ENCODE peak calls at places on chromosomes 5 and 9, in eight cellular contexts. R is WTC11, K is colonic mucosa, Y is endodermal cell, Q is psoas muscle, I is WERI-Rb-1, H is esophagus squamous epithelium, J is natural killer cell. E is an unnamed sample.

GRCh38 chr5:72018158-72018803 is 89.0 kb upstream of the MAP1B start:
- DNase-seq in I (peak; percentile 63), Y (peak; percentile 89), H (no peak), K (peak; percentile 73), R (peak; percentile 84), Q (peak; percentile 24), J (peak; percentile 31), E (no peak)

GRCh38 chr9:123686131-123686848 is 243.6 kb downstream of the DENND1A start:
- DNase-seq in Y (no peak), Q (no peak), J (no peak), K (peak; percentile 71), R (no peak), H (no peak), I (no peak), E (no peak)

GRCh38 chr9:17082343-17082742 is 52.5 kb upstream of the CNTLN start:
- DNase-seq in R (peak; percentile 60), H (no peak), I (peak; percentile 16), K (no peak), Y (peak; percentile 85), Q (no peak), J (no peak), E (no peak)

GRCh38 chr5:72394688-72395087 is 74.5 kb downstream of the PTCD2 start:
- DNase-seq in I (peak; percentile 26), R (no peak), K (no peak), H (no peak), J (no peak), Y (peak; percentile 55), Q (no peak), E (no peak)

GRCh38 chr9:518540-518939 is 303.9 kb downstream of the DOCK8 start:
- DNase-seq in H (no peak), J (no peak), K (peak; percentile 81), Y (no peak), Q (no peak), R (no peak), I (no peak), E (no peak)

GRCh38 chr5:129204525-129204924 is 110.0 kb downstream of the ISOC1 start:
- DNase-seq in I (no peak), H (no peak), Y (no peak), Q (no peak), K (no peak), R (no peak), J (no peak), E (no peak)

GRCh38 chr9:2465921-2466460 is 155.6 kb upstream of the VLDLR start:
- DNase-seq in J (no peak), Q (no peak), I (no peak), Y (no peak), H (no peak), R (no peak), K (peak; percentile 56), E (no peak)

GRCh38 chr9:100670719-100671118 is 92.8 kb downstream of the CAVIN4 start:
- DNase-seq in Q (no peak), H (no peak), R (no peak), K (no peak), Y (peak; percentile 52), I (no peak), J (no peak), E (no peak)

GRCh38 chr9:113153599-113153998 is 2.8 kb downstream of the SLC31A2 start:
- DNase-seq in R (no peak), I (no peak), K (no peak), H (no peak), Q (no peak), J (no peak), Y (no peak), E (no peak)

GRCh38 chr9:112403802-112404201 is 23.9 kb downstream of the HSDL2 start:
- DNase-seq in Y (no peak), H (no peak), Q (no peak), J (no peak), I (no peak), K (no peak), R (no peak), E (no peak)

GRCh38 chr5:180590543-180591248 is 603 bp downstream of the SCGB3A1 start:
- DNase-seq in Q (no peak), J (no peak), K (no peak), I (no peak), H (no peak), R (peak; percentile 39), Y (peak; percentile 77), E (no peak)

GRCh38 chr9:121708768-121709488 is 57.5 kb downstream of the DAB2IP start:
- DNase-seq in Y (peak; percentile 75), K (no peak), H (no peak), R (peak; percentile 58), J (no peak), Q (peak; percentile 45), I (peak; percentile 31), E (no peak)

GRCh38 chr5:137453476-137454080 is 45.5 kb downstream of the SPOCK1 start:
- DNase-seq in R (no peak), J (no peak), Y (peak; percentile 57), I (no peak), Q (no peak), K (no peak), H (no peak), E (no peak)

GRCh38 chr5:15026011-15026481 is 154.5 kb upstream of the ANKH start:
- DNase-seq in H (no peak), R (no peak), K (no peak), J (no peak), Y (no peak), Q (no peak), I (no peak), E (no peak)

GRCh38 chr5:125612356-125613149 is 810.7 kb upstream of the GRAMD2B start:
- DNase-seq in J (no peak), K (no peak), I (no peak), H (no peak), Q (peak; percentile 16), R (no peak), Y (no peak), E (no peak)

GRCh38 chr9:121819511-121820231 is 168.2 kb downstream of the DAB2IP start:
- DNase-seq in J (no peak), I (no peak), Q (no peak), K (no peak), Y (peak; percentile 79), H (no peak), R (peak; percentile 58), E (no peak)

GRCh38 chr5:61951295-61951694 is 354.7 kb upstream of the KIF2A start:
- DNase-seq in K (no peak), H (no peak), I (no peak), R (no peak), Q (no peak), Y (no peak), J (no peak), E (no peak)

GRCh38 chr5:112227911-112228631 is 191.0 kb downstream of the EPB41L4A start:
- DNase-seq in H (no peak), I (no peak), J (no peak), K (no peak), Y (no peak), Q (no peak), R (no peak), E (no peak)

GRCh38 chr5:139650031-139650688 is 2.0 kb downstream of the CXXC5 start:
- DNase-seq in J (peak; percentile 56), Y (peak; percentile 87), I (no peak), H (no peak), Q (no peak), R (peak; percentile 72), K (peak; percentile 64), E (no peak)

GRCh38 chr9:133169102-133169501 is 5.4 kb upstream of the GBGT1 start:
- DNase-seq in H (no peak), R (no peak), Y (no peak), K (no peak), J (no peak), Q (no peak), I (no peak), E (no peak)

GRCh38 chr9:99867968-99868367 is 38.5 kb upstream of the STX17 start:
- DNase-seq in Q (no peak), I (no peak), H (no peak), R (no peak), J (no peak), K (no peak), Y (no peak), E (no peak)

GRCh38 chr5:102421647-102422046 is 77.2 kb downstream of the SLCO6A1 start:
- DNase-seq in Q (no peak), J (no peak), K (no peak), H (no peak), Y (no peak), R (no peak), I (peak; percentile 22), E (no peak)
- TF ChIP-seq CTCF in Q (no peak), J (no peak), K (no peak), H (no peak), Y (no peak), R (no peak), I (peak; percentile 30), E (no peak)

GRCh38 chr5:171777420-171777759 is 8.2 kb upstream of the SMIM23 start:
- DNase-seq in K (no peak), H (no peak), J (no peak), Y (no peak), Q (no peak), I (no peak), R (no peak), E (no peak)

GRCh38 chr5:171773106-171773505 is 12.5 kb upstream of the SMIM23 start:
- DNase-seq in R (no peak), H (no peak), K (no peak), I (peak; percentile 20), J (no peak), Y (no peak), Q (no peak), E (no peak)

GRCh38 chr5:171774418-171774817 is 11.2 kb upstream of the SMIM23 start:
- DNase-seq in H (no peak), I (no peak), R (no peak), J (no peak), Y (no peak), K (no peak), Q (no peak), E (no peak)

GRCh38 chr5:171776176-171776575 is 9.4 kb upstream of the SMIM23 start:
- DNase-seq in I (no peak), H (no peak), J (no peak), K (no peak), Q (no peak), Y (no peak), R (no peak), E (no peak)

GRCh38 chr5:171776747-171777419 is 8.7 kb upstream of the SMIM23 start:
- DNase-seq in K (no peak), I (no peak), R (no peak), Q (no peak), J (no peak), Y (no peak), H (no peak), E (no peak)
- TF ChIP-seq CTCF in K (no peak), I (no peak), R (no peak), Q (no peak), J (no peak), Y (no peak), H (no peak), E (no peak)

DNA sequence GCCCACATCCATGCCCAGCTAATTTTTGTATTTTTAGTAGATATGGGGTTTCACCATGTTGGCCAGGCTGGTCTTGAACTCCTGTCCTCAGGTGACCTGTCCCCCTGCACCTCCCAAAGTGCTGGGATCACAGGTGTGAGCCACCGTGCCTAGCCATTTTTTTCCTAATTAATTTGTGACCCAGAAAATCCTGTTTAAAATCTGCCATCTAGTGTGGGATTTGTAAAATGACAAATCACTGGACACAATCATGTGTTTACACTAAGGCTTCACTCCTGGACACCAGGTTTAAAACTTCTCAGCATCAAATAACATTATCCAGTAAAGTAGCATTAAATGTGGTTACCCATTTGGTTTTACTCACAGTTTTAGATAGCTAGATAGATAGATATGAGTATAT is 18.6 kb upstream of the KDM4C start:
- DNase-seq in Q (no peak), Y (no peak), I (no peak), R (no peak), H (no peak), K (no peak), J (no peak), E (no peak)
- TF ChIP-seq CTCF in Q (no peak), Y (peak; percentile 57), I (peak; percentile 18), R (no peak), H (no peak), K (no peak), J (no peak), E (peak; percentile 49)

GRCh38 chr5:158943569-158943968 is 156.1 kb downstream of the EBF1 start:
- DNase-seq in Y (no peak), H (no peak), I (no peak), R (no peak), Q (no peak), J (no peak), K (no peak), E (no peak)
- TF ChIP-seq CTCF in Y (peak; percentile 50), H (no peak), I (no peak), R (no peak), Q (no peak), J (no peak), K (no peak), E (no peak)

E was measured in CD14-positive monocyte.